ENCODE peak calls at places on chromosomes 4 and X, in ten cellular contexts. One of them, this sample, is unnamed.
A peak's percentile ranks its signal among the peaks of the same experiment; 100 is the strongest.

GRCh38 chrX:45110494-45110893 is 90.2 kb downstream of the DIPK2B start:
- DNase-seq in effector memory CD4-positive, alpha-beta T cell: no peak
- DNase-seq in HCT116: no peak
- DNase-seq in OCI-LY7: no peak
- DNase-seq in astrocyte of the cerebellum: no peak
- DNase-seq in right atrium auricular region: no peak
- DNase-seq in adipocyte: no peak
- DNase-seq in tibial nerve: no peak
- DNase-seq in astrocyte of the spinal cord: no peak
- DNase-seq in cardiac muscle cell: no peak
- DNase-seq in this sample: no peak

GRCh38 chrX:12891915-12892506 is 14.4 kb upstream of the TLR8 start:
- DNase-seq in effector memory CD4-positive, alpha-beta T cell: no peak
- DNase-seq in HCT116: no peak
- DNase-seq in OCI-LY7: peak; percentile 72
- DNase-seq in astrocyte of the cerebellum: no peak
- DNase-seq in right atrium auricular region: no peak
- DNase-seq in adipocyte: no peak
- DNase-seq in tibial nerve: no peak
- DNase-seq in astrocyte of the spinal cord: no peak
- DNase-seq in cardiac muscle cell: no peak
- DNase-seq in this sample: peak; percentile 86

GRCh38 chrX:30283456-30284200 is 25.6 kb downstream of the NR0B1 start:
- DNase-seq in effector memory CD4-positive, alpha-beta T cell: no peak
- DNase-seq in HCT116: peak; percentile 75
- DNase-seq in OCI-LY7: no peak
- DNase-seq in astrocyte of the cerebellum: peak; percentile 74
- DNase-seq in right atrium auricular region: no peak
- DNase-seq in adipocyte: peak; percentile 81
- DNase-seq in tibial nerve: no peak
- DNase-seq in astrocyte of the spinal cord: peak; percentile 88
- DNase-seq in cardiac muscle cell: peak; percentile 85
- DNase-seq in this sample: no peak

GRCh38 chrX:154750301-154751120 is at the start of gene GAB3:
- DNase-seq in effector memory CD4-positive, alpha-beta T cell: no peak
- DNase-seq in HCT116: no peak
- DNase-seq in OCI-LY7: no peak
- DNase-seq in astrocyte of the cerebellum: no peak
- DNase-seq in right atrium auricular region: no peak
- DNase-seq in adipocyte: peak; percentile 59
- DNase-seq in tibial nerve: no peak
- DNase-seq in astrocyte of the spinal cord: peak; percentile 16
- DNase-seq in cardiac muscle cell: peak; percentile 35
- DNase-seq in this sample: peak; percentile 63

GRCh38 chr4:6095897-6096296 is 77.7 kb upstream of the C4orf50 start:
- DNase-seq in effector memory CD4-positive, alpha-beta T cell: no peak
- DNase-seq in HCT116: no peak
- DNase-seq in OCI-LY7: no peak
- DNase-seq in astrocyte of the cerebellum: no peak
- DNase-seq in right atrium auricular region: no peak
- DNase-seq in adipocyte: no peak
- DNase-seq in tibial nerve: no peak
- DNase-seq in astrocyte of the spinal cord: no peak
- DNase-seq in cardiac muscle cell: no peak
- DNase-seq in this sample: no peak

GRCh38 chrX:66043584-66043983 is 3.7 kb upstream of the VSIG4 start:
- DNase-seq in effector memory CD4-positive, alpha-beta T cell: no peak
- DNase-seq in HCT116: no peak
- DNase-seq in OCI-LY7: no peak
- DNase-seq in astrocyte of the cerebellum: no peak
- DNase-seq in right atrium auricular region: no peak
- DNase-seq in adipocyte: no peak
- DNase-seq in tibial nerve: no peak
- DNase-seq in astrocyte of the spinal cord: no peak
- DNase-seq in cardiac muscle cell: no peak
- DNase-seq in this sample: no peak

GRCh38 chr4:81460837-81461233 is 10.9 kb downstream of the RASGEF1B start:
- DNase-seq in effector memory CD4-positive, alpha-beta T cell: no peak
- DNase-seq in HCT116: no peak
- DNase-seq in OCI-LY7: no peak
- DNase-seq in astrocyte of the cerebellum: no peak
- DNase-seq in right atrium auricular region: no peak
- DNase-seq in adipocyte: no peak
- DNase-seq in tibial nerve: no peak
- DNase-seq in astrocyte of the spinal cord: no peak
- DNase-seq in cardiac muscle cell: no peak
- DNase-seq in this sample: no peak

GRCh38 chr4:137993232-137993631 is 248.9 kb downstream of the SLC7A11 start:
- DNase-seq in effector memory CD4-positive, alpha-beta T cell: no peak
- DNase-seq in HCT116: no peak
- DNase-seq in OCI-LY7: no peak
- DNase-seq in astrocyte of the cerebellum: no peak
- DNase-seq in right atrium auricular region: no peak
- DNase-seq in adipocyte: no peak
- DNase-seq in tibial nerve: no peak
- DNase-seq in astrocyte of the spinal cord: no peak
- DNase-seq in cardiac muscle cell: no peak
- DNase-seq in this sample: no peak

GRCh38 chr4:959338-960139 is 13.8 kb downstream of the DGKQ start:
- DNase-seq in effector memory CD4-positive, alpha-beta T cell: no peak
- DNase-seq in HCT116: no peak
- DNase-seq in OCI-LY7: no peak
- DNase-seq in astrocyte of the cerebellum: no peak
- DNase-seq in right atrium auricular region: no peak
- DNase-seq in adipocyte: no peak
- DNase-seq in tibial nerve: no peak
- DNase-seq in astrocyte of the spinal cord: no peak
- DNase-seq in cardiac muscle cell: no peak
- DNase-seq in this sample: no peak

DNA sequence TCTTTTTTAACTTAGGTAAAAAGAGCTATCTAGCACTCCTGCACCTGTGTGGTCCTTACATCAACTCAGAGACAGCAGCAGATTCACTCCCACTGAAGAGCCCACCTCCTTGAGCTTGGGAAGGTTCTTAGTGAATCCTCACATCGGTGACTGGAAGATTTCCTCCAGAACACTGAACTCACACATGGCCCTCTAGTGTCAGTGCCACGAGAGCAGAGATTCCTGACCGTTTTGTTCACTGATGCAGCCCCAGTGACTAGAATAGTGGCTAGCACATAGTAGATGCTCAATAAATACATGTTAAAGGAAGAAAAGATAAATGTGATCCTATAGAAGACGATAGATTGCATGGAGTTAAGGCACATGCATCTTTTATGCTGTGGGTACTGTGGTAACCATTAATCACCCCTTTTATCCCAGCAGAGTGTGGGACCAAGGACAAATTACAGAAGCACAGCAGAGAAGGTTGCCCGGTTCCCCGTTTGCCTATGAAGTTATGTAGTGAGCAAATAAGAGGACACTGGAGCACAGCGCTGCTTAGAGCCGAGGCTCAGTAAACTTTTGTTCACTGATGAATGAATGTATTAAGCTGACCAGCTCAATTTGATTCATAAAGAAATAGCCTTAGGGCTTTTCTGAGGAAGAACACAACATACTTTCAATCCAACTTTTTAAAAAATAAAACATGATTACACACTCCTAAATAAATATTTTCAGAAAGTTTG is 8.7 kb downstream of the GASK1B start:
- DNase-seq in effector memory CD4-positive, alpha-beta T cell: no peak
- DNase-seq in HCT116: no peak
- DNase-seq in OCI-LY7: no peak
- DNase-seq in astrocyte of the cerebellum: no peak
- DNase-seq in right atrium auricular region: no peak
- DNase-seq in adipocyte: peak; percentile 38
- DNase-seq in tibial nerve: no peak
- DNase-seq in astrocyte of the spinal cord: no peak
- DNase-seq in cardiac muscle cell: no peak
- DNase-seq in this sample: no peak
- H3K4me3 ChIP-seq in effector memory CD4-positive, alpha-beta T cell: no peak overlapping the region
- H3K4me3 ChIP-seq in HCT116: no peak overlapping the region
- H3K4me3 ChIP-seq in OCI-LY7: no peak overlapping the region
- H3K4me3 ChIP-seq in astrocyte of the cerebellum: no peak overlapping the region
- H3K4me3 ChIP-seq in right atrium auricular region: peak overlapping the region; percentile 69
- H3K4me3 ChIP-seq in adipocyte: peak overlapping the region; percentile 57
- H3K4me3 ChIP-seq in tibial nerve: no peak overlapping the region
- H3K4me3 ChIP-seq in astrocyte of the spinal cord: no peak overlapping the region
- H3K4me3 ChIP-seq in cardiac muscle cell: no peak overlapping the region
- H3K4me3 ChIP-seq in this sample: no peak overlapping the region

GRCh38 chr4:3362431-3363287 is 69.8 kb downstream of the RGS12 start:
- DNase-seq in effector memory CD4-positive, alpha-beta T cell: no peak
- DNase-seq in HCT116: no peak
- DNase-seq in OCI-LY7: no peak
- DNase-seq in astrocyte of the cerebellum: no peak
- DNase-seq in right atrium auricular region: peak; percentile 11
- DNase-seq in adipocyte: no peak
- DNase-seq in tibial nerve: no peak
- DNase-seq in astrocyte of the spinal cord: no peak
- DNase-seq in cardiac muscle cell: no peak
- DNase-seq in this sample: no peak
- H3K4me3 ChIP-seq in effector memory CD4-positive, alpha-beta T cell: no peak overlapping the region
- H3K4me3 ChIP-seq in HCT116: no peak overlapping the region
- H3K4me3 ChIP-seq in OCI-LY7: no peak overlapping the region
- H3K4me3 ChIP-seq in astrocyte of the cerebellum: no peak overlapping the region
- H3K4me3 ChIP-seq in right atrium auricular region: no peak overlapping the region
- H3K4me3 ChIP-seq in adipocyte: no peak overlapping the region
- H3K4me3 ChIP-seq in tibial nerve: no peak overlapping the region
- H3K4me3 ChIP-seq in astrocyte of the spinal cord: no peak overlapping the region
- H3K4me3 ChIP-seq in cardiac muscle cell: no peak overlapping the region
- H3K4me3 ChIP-seq in this sample: no peak overlapping the region

GRCh38 chrX:1210844-1211243 is 1.6 kb downstream of the CRLF2 start:
- DNase-seq in effector memory CD4-positive, alpha-beta T cell: no peak
- DNase-seq in HCT116: no peak
- DNase-seq in OCI-LY7: no peak
- DNase-seq in astrocyte of the cerebellum: no peak
- DNase-seq in right atrium auricular region: no peak
- DNase-seq in adipocyte: no peak
- DNase-seq in tibial nerve: no peak
- DNase-seq in astrocyte of the spinal cord: no peak
- DNase-seq in cardiac muscle cell: no peak
- DNase-seq in this sample: no peak

GRCh38 chrX:1202251-1202650 is 10.2 kb downstream of the CRLF2 start:
- DNase-seq in effector memory CD4-positive, alpha-beta T cell: no peak
- DNase-seq in HCT116: no peak
- DNase-seq in OCI-LY7: no peak
- DNase-seq in astrocyte of the cerebellum: no peak
- DNase-seq in right atrium auricular region: no peak
- DNase-seq in adipocyte: no peak
- DNase-seq in tibial nerve: no peak
- DNase-seq in astrocyte of the spinal cord: no peak
- DNase-seq in cardiac muscle cell: no peak
- DNase-seq in this sample: no peak

GRCh38 chrX:1207496-1208025 is 4.9 kb downstream of the CRLF2 start:
- DNase-seq in effector memory CD4-positive, alpha-beta T cell: no peak
- DNase-seq in HCT116: no peak
- DNase-seq in OCI-LY7: no peak
- DNase-seq in astrocyte of the cerebellum: no peak
- DNase-seq in right atrium auricular region: no peak
- DNase-seq in adipocyte: no peak
- DNase-seq in tibial nerve: no peak
- DNase-seq in astrocyte of the spinal cord: no peak
- DNase-seq in cardiac muscle cell: no peak
- DNase-seq in this sample: peak; percentile 52

GRCh38 chrX:1205681-1206611 is 6.5 kb downstream of the CRLF2 start:
- DNase-seq in effector memory CD4-positive, alpha-beta T cell: no peak
- DNase-seq in HCT116: peak; percentile 95
- DNase-seq in OCI-LY7: peak; percentile 95
- DNase-seq in astrocyte of the cerebellum: peak; percentile 33
- DNase-seq in right atrium auricular region: no peak
- DNase-seq in adipocyte: peak; percentile 64
- DNase-seq in tibial nerve: peak; percentile 10
- DNase-seq in astrocyte of the spinal cord: peak; percentile 62
- DNase-seq in cardiac muscle cell: peak; percentile 44
- DNase-seq in this sample: peak; percentile 83
- H3K4me3 ChIP-seq in effector memory CD4-positive, alpha-beta T cell: peak overlapping the region; percentile 39
- H3K4me3 ChIP-seq in HCT116: peak overlapping the region; percentile 58
- H3K4me3 ChIP-seq in OCI-LY7: peak overlapping the region; percentile 72
- H3K4me3 ChIP-seq in astrocyte of the cerebellum: peak overlapping the region; percentile 5
- H3K4me3 ChIP-seq in right atrium auricular region: peak overlapping the region; percentile 37
- H3K4me3 ChIP-seq in adipocyte: peak overlapping the region; percentile 65
- H3K4me3 ChIP-seq in tibial nerve: no peak overlapping the region
- H3K4me3 ChIP-seq in astrocyte of the spinal cord: no peak overlapping the region
- H3K4me3 ChIP-seq in cardiac muscle cell: peak overlapping the region; percentile 20
- H3K4me3 ChIP-seq in this sample: peak overlapping the region; percentile 56

DNA sequence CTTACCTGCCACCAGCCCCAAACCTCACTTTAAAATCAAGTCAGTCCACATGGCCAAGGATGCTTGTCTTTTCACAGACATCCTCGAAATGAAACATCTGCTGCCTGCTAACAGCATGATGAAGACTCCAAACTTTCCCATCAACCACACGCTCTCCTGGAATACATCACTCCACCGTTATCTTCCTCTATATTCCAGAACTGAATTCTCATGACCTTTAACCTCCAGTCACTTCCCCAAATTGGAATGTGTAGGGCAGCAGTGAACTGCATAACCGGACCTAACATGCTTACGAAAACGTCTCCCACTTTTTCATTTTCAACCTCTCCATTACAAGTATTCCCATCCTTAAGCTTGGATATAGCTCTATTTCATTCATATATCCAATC is 30.7 kb upstream of the ZNF41 start:
- DNase-seq in effector memory CD4-positive, alpha-beta T cell: no peak
- DNase-seq in HCT116: no peak
- DNase-seq in OCI-LY7: no peak
- DNase-seq in astrocyte of the cerebellum: no peak
- DNase-seq in right atrium auricular region: no peak
- DNase-seq in adipocyte: no peak
- DNase-seq in tibial nerve: no peak
- DNase-seq in astrocyte of the spinal cord: no peak
- DNase-seq in cardiac muscle cell: no peak
- DNase-seq in this sample: no peak
- H3K4me3 ChIP-seq in effector memory CD4-positive, alpha-beta T cell: peak overlapping the region; percentile 46
- H3K4me3 ChIP-seq in HCT116: no peak overlapping the region
- H3K4me3 ChIP-seq in OCI-LY7: peak overlapping the region; percentile 67
- H3K4me3 ChIP-seq in astrocyte of the cerebellum: peak overlapping the region; percentile 35
- H3K4me3 ChIP-seq in right atrium auricular region: peak overlapping the region; percentile 41
- H3K4me3 ChIP-seq in adipocyte: peak overlapping the region; percentile 62
- H3K4me3 ChIP-seq in tibial nerve: no peak overlapping the region
- H3K4me3 ChIP-seq in astrocyte of the spinal cord: peak overlapping the region; percentile 31
- H3K4me3 ChIP-seq in cardiac muscle cell: peak overlapping the region; percentile 29
- H3K4me3 ChIP-seq in this sample: peak overlapping the region; percentile 59